ENCODE peak calls at places on chromosomes 2 and 18, in five cellular contexts. I is Panc1; P is iPS-NIHi11; D is stimulated activated naive B cell treated with anti-CD40 and anti-IgM and Interleukin-4, amounts not matched to agents 10 μg/mL and 1 μg/mL and 100 μg/mL, for 72 hours; S is activated gamma-delta T cell treated with anti-CD3 and anti-CD28 coated beads, Interleukin-2, amount 50 U/mL, for 16 hours. K is an unnamed sample.

GRCh38 chr2:181058378-181059269 is 78.2 kb downstream of the UBE2E3 start:
- DNase-seq in I (no peak), P (peak), D (no peak), S (peak), K (peak)

GRCh38 chr2:70440621-70441020 is 113.0 kb downstream of the TGFA start:
- DNase-seq in I (no peak), P (no peak), D (no peak), S (no peak), K (no peak)

GRCh38 chr2:150464270-150464669 is 23.2 kb downstream of the RND3 start:
- DNase-seq in I (no peak), P (no peak), D (no peak), S (no peak), K (no peak)

GRCh38 chr2:95043300-95043786 is 17.8 kb downstream of the MAL start:
- DNase-seq in I (no peak), P (peak), D (no peak), S (no peak), K (peak)

GRCh38 chr18:11051462-11051861 is 97.9 kb downstream of the PIEZO2 start:
- DNase-seq in I (no peak), P (no peak), D (no peak), S (no peak), K (no peak)

GRCh38 chr2:219565130-219566080 is 5.9 kb downstream of the OBSL1 start:
- DNase-seq in I (no peak), P (peak), D (no peak), S (no peak), K (no peak)

GRCh38 chr2:156800781-156801366 is 364.7 kb downstream of the GPD2 start:
- DNase-seq in I (no peak), P (no peak), D (no peak), S (no peak), K (no peak)

GRCh38 chr18:50807199-50807598 is 12.6 kb downstream of the MRO start:
- DNase-seq in I (no peak), P (no peak), D (no peak), S (no peak), K (no peak)

K was measured in NCI-H510A treated with DMSO at 0.1 percent for 48 hours.